ENCODE peak calls at places on chromosomes 3 and 15, in nine cellular contexts. One of them, this sample, is unnamed.

GRCh38 chr3:8575364-8576104 is 69.1 kb downstream of the SSUH2 start:
- DNase-seq in hypothalamus: no peak
- DNase-seq in NCI-H2081: no peak
- DNase-seq in CD4-positive, alpha-beta memory T cell: no peak
- DNase-seq in fibroblast of lung: peak; percentile 40
- DNase-seq in cerebellar nuclear complex: no peak
- DNase-seq in Daoy: no peak
- DNase-seq in globus pallidus: no peak
- DNase-seq in substantia nigra: no peak
- DNase-seq in this sample: peak; percentile 13

GRCh38 chr3:105752791-105753415 is 115.9 kb downstream of the CBLB start:
- DNase-seq in globus pallidus: no peak
- DNase-seq in Daoy: no peak
- DNase-seq in cerebellar nuclear complex: no peak
- DNase-seq in NCI-H2081: peak; percentile 26
- DNase-seq in substantia nigra: no peak
- DNase-seq in hypothalamus: no peak
- DNase-seq in fibroblast of lung: no peak
- DNase-seq in CD4-positive, alpha-beta memory T cell: peak; percentile 87
- DNase-seq in this sample: no peak

GRCh38 chr3:98246142-98246541 is 17.9 kb upstream of the OR5H6 start:
- DNase-seq in hypothalamus: no peak
- DNase-seq in globus pallidus: no peak
- DNase-seq in fibroblast of lung: no peak
- DNase-seq in substantia nigra: no peak
- DNase-seq in NCI-H2081: no peak
- DNase-seq in Daoy: peak; percentile 39
- DNase-seq in cerebellar nuclear complex: no peak
- DNase-seq in CD4-positive, alpha-beta memory T cell: no peak
- DNase-seq in this sample: no peak

GRCh38 chr3:119700269-119700919 is 2.4 kb upstream of the CFAP91 start:
- DNase-seq in cerebellar nuclear complex: no peak
- DNase-seq in globus pallidus: no peak
- DNase-seq in substantia nigra: no peak
- DNase-seq in fibroblast of lung: no peak
- DNase-seq in NCI-H2081: no peak
- DNase-seq in Daoy: peak; percentile 66
- DNase-seq in CD4-positive, alpha-beta memory T cell: peak; percentile 53
- DNase-seq in hypothalamus: no peak
- DNase-seq in this sample: no peak

GRCh38 chr15:100918034-100918689 is 995 bp upstream of the LRRK1 start:
- DNase-seq in substantia nigra: peak; percentile 13
- DNase-seq in fibroblast of lung: peak; percentile 65
- DNase-seq in NCI-H2081: peak; percentile 66
- DNase-seq in CD4-positive, alpha-beta memory T cell: peak; percentile 49
- DNase-seq in cerebellar nuclear complex: no peak
- DNase-seq in Daoy: peak; percentile 79
- DNase-seq in globus pallidus: peak; percentile 50
- DNase-seq in hypothalamus: no peak
- DNase-seq in this sample: peak; percentile 93

GRCh38 chr3:42557849-42558248 is 23.9 kb downstream of the SEC22C start:
- DNase-seq in globus pallidus: no peak
- DNase-seq in NCI-H2081: peak; percentile 19
- DNase-seq in Daoy: no peak
- DNase-seq in substantia nigra: no peak
- DNase-seq in cerebellar nuclear complex: peak; percentile 75
- DNase-seq in hypothalamus: no peak
- DNase-seq in CD4-positive, alpha-beta memory T cell: peak; percentile 64
- DNase-seq in fibroblast of lung: no peak
- DNase-seq in this sample: no peak

GRCh38 chr3:66904816-66905543 is 93.1 kb upstream of the KBTBD8 start:
- DNase-seq in NCI-H2081: no peak
- DNase-seq in CD4-positive, alpha-beta memory T cell: no peak
- DNase-seq in fibroblast of lung: peak; percentile 5
- DNase-seq in Daoy: no peak
- DNase-seq in substantia nigra: no peak
- DNase-seq in hypothalamus: no peak
- DNase-seq in globus pallidus: no peak
- DNase-seq in cerebellar nuclear complex: no peak
- DNase-seq in this sample: no peak

GRCh38 chr3:16216373-16216935 is 42.0 kb downstream of the GALNT15 start:
- DNase-seq in globus pallidus: no peak
- DNase-seq in CD4-positive, alpha-beta memory T cell: no peak
- DNase-seq in NCI-H2081: no peak
- DNase-seq in cerebellar nuclear complex: no peak
- DNase-seq in hypothalamus: no peak
- DNase-seq in fibroblast of lung: no peak
- DNase-seq in Daoy: no peak
- DNase-seq in substantia nigra: no peak
- DNase-seq in this sample: no peak

GRCh38 chr3:13419356-13420050 is 619 bp downstream of the NUP210 start:
- DNase-seq in substantia nigra: peak; percentile 40
- DNase-seq in cerebellar nuclear complex: peak; percentile 2
- DNase-seq in hypothalamus: no peak
- DNase-seq in NCI-H2081: no peak
- DNase-seq in globus pallidus: peak; percentile 68
- DNase-seq in fibroblast of lung: no peak
- DNase-seq in CD4-positive, alpha-beta memory T cell: peak; percentile 66
- DNase-seq in Daoy: peak; percentile 27
- DNase-seq in this sample: no peak

GRCh38 chr3:105365536-105366301 is 990 bp upstream of the ALCAM start:
- DNase-seq in substantia nigra: peak; percentile 35
- DNase-seq in hypothalamus: peak; percentile 3
- DNase-seq in fibroblast of lung: peak; percentile 77
- DNase-seq in NCI-H2081: peak; percentile 61
- DNase-seq in cerebellar nuclear complex: no peak
- DNase-seq in Daoy: peak; percentile 46
- DNase-seq in CD4-positive, alpha-beta memory T cell: peak; percentile 12
- DNase-seq in globus pallidus: peak; percentile 65
- DNase-seq in this sample: peak; percentile 28

GRCh38 chr15:89099968-89100367 is 11.7 kb downstream of the ABHD2 start:
- DNase-seq in NCI-H2081: no peak
- DNase-seq in globus pallidus: no peak
- DNase-seq in Daoy: no peak
- DNase-seq in fibroblast of lung: no peak
- DNase-seq in CD4-positive, alpha-beta memory T cell: no peak
- DNase-seq in substantia nigra: no peak
- DNase-seq in hypothalamus: no peak
- DNase-seq in cerebellar nuclear complex: no peak
- DNase-seq in this sample: no peak

GRCh38 chr3:119529883-119530282 is 29.5 kb downstream of the CD80 start:
- DNase-seq in fibroblast of lung: peak; percentile 37
- DNase-seq in CD4-positive, alpha-beta memory T cell: no peak
- DNase-seq in NCI-H2081: no peak
- DNase-seq in cerebellar nuclear complex: no peak
- DNase-seq in hypothalamus: no peak
- DNase-seq in substantia nigra: no peak
- DNase-seq in Daoy: no peak
- DNase-seq in globus pallidus: no peak
- DNase-seq in this sample: peak; percentile 48

GRCh38 chr15:98611031-98611430 is 37.3 kb upstream of the IGF1R start:
- DNase-seq in substantia nigra: no peak
- DNase-seq in CD4-positive, alpha-beta memory T cell: no peak
- DNase-seq in fibroblast of lung: no peak
- DNase-seq in hypothalamus: no peak
- DNase-seq in NCI-H2081: no peak
- DNase-seq in cerebellar nuclear complex: no peak
- DNase-seq in Daoy: no peak
- DNase-seq in globus pallidus: no peak
- DNase-seq in this sample: no peak

GRCh38 chr3:33758278-33758677 is 40.2 kb upstream of the PDCD6IP start:
- DNase-seq in NCI-H2081: no peak
- DNase-seq in globus pallidus: no peak
- DNase-seq in cerebellar nuclear complex: no peak
- DNase-seq in substantia nigra: no peak
- DNase-seq in fibroblast of lung: no peak
- DNase-seq in CD4-positive, alpha-beta memory T cell: no peak
- DNase-seq in hypothalamus: no peak
- DNase-seq in Daoy: no peak
- DNase-seq in this sample: no peak

GRCh38 chr3:8755564-8756237 is 13.7 kb downstream of the OXTR start:
- DNase-seq in substantia nigra: no peak
- DNase-seq in globus pallidus: no peak
- DNase-seq in hypothalamus: no peak
- DNase-seq in CD4-positive, alpha-beta memory T cell: no peak
- DNase-seq in NCI-H2081: no peak
- DNase-seq in cerebellar nuclear complex: no peak
- DNase-seq in Daoy: no peak
- DNase-seq in fibroblast of lung: no peak
- DNase-seq in this sample: no peak

GRCh38 chr3:21752749-21753347 is 1.8 kb upstream of the ZNF385D start:
- DNase-seq in hypothalamus: no peak
- DNase-seq in fibroblast of lung: peak; percentile 84
- DNase-seq in NCI-H2081: peak; percentile 2
- DNase-seq in CD4-positive, alpha-beta memory T cell: no peak
- DNase-seq in cerebellar nuclear complex: peak; percentile 44
- DNase-seq in substantia nigra: no peak
- DNase-seq in globus pallidus: peak; percentile 55
- DNase-seq in Daoy: no peak
- DNase-seq in this sample: peak; percentile 26

GRCh38 chr15:55389276-55389631 is 18.9 kb downstream of the CCPG1 start:
- DNase-seq in CD4-positive, alpha-beta memory T cell: no peak
- DNase-seq in Daoy: peak; percentile 6
- DNase-seq in NCI-H2081: no peak
- DNase-seq in globus pallidus: no peak
- DNase-seq in fibroblast of lung: peak; percentile 5
- DNase-seq in substantia nigra: no peak
- DNase-seq in cerebellar nuclear complex: no peak
- DNase-seq in hypothalamus: no peak
- DNase-seq in this sample: peak; percentile 22

GRCh38 chr3:46662771-46663551 is 30.5 kb downstream of the ALS2CL start:
- DNase-seq in Daoy: no peak
- DNase-seq in CD4-positive, alpha-beta memory T cell: no peak
- DNase-seq in globus pallidus: peak; percentile 42
- DNase-seq in cerebellar nuclear complex: no peak
- DNase-seq in NCI-H2081: peak; percentile 34
- DNase-seq in substantia nigra: no peak
- DNase-seq in hypothalamus: no peak
- DNase-seq in fibroblast of lung: peak; percentile 74
- DNase-seq in this sample: peak; percentile 54

GRCh38 chr15:81196576-81197254 is at the start of gene IL16:
- DNase-seq in CD4-positive, alpha-beta memory T cell: no peak
- DNase-seq in cerebellar nuclear complex: peak; percentile 94
- DNase-seq in globus pallidus: no peak
- DNase-seq in Daoy: no peak
- DNase-seq in fibroblast of lung: no peak
- DNase-seq in substantia nigra: no peak
- DNase-seq in hypothalamus: no peak
- DNase-seq in NCI-H2081: no peak
- DNase-seq in this sample: no peak

GRCh38 chr3:141039573-141039972 is 11.6 kb upstream of the SPSB4 start:
- DNase-seq in substantia nigra: no peak
- DNase-seq in Daoy: no peak
- DNase-seq in fibroblast of lung: no peak
- DNase-seq in cerebellar nuclear complex: no peak
- DNase-seq in globus pallidus: no peak
- DNase-seq in hypothalamus: no peak
- DNase-seq in CD4-positive, alpha-beta memory T cell: no peak
- DNase-seq in NCI-H2081: no peak
- DNase-seq in this sample: no peak

GRCh38 chr3:181313379-181313778 is 323.8 kb upstream of the DNAJC19 start:
- DNase-seq in fibroblast of lung: no peak
- DNase-seq in substantia nigra: no peak
- DNase-seq in cerebellar nuclear complex: no peak
- DNase-seq in Daoy: no peak
- DNase-seq in NCI-H2081: peak; percentile 63
- DNase-seq in hypothalamus: no peak
- DNase-seq in globus pallidus: no peak
- DNase-seq in CD4-positive, alpha-beta memory T cell: no peak
- DNase-seq in this sample: no peak

GRCh38 chr3:48504051-48504946 is at the start of gene SHISA5:
- DNase-seq in globus pallidus: peak; percentile 47
- DNase-seq in fibroblast of lung: peak; percentile 67
- DNase-seq in CD4-positive, alpha-beta memory T cell: peak; percentile 47
- DNase-seq in NCI-H2081: no peak
- DNase-seq in hypothalamus: no peak
- DNase-seq in Daoy: peak; percentile 62
- DNase-seq in substantia nigra: peak; percentile 47
- DNase-seq in cerebellar nuclear complex: no peak
- DNase-seq in this sample: peak; percentile 87

GRCh38 chr3:110881069-110881468 is 190.5 kb upstream of the NECTIN3 start:
- DNase-seq in NCI-H2081: peak; percentile 66
- DNase-seq in CD4-positive, alpha-beta memory T cell: no peak
- DNase-seq in hypothalamus: no peak
- DNase-seq in Daoy: peak; percentile 63
- DNase-seq in cerebellar nuclear complex: no peak
- DNase-seq in fibroblast of lung: peak; percentile 52
- DNase-seq in substantia nigra: peak; percentile 18
- DNase-seq in globus pallidus: peak; percentile 41
- DNase-seq in this sample: peak; percentile 30

GRCh38 chr3:175356899-175357324 is 497.8 kb downstream of the NAALADL2 start:
- DNase-seq in hypothalamus: no peak
- DNase-seq in Daoy: no peak
- DNase-seq in cerebellar nuclear complex: no peak
- DNase-seq in fibroblast of lung: peak; percentile 58
- DNase-seq in NCI-H2081: no peak
- DNase-seq in globus pallidus: no peak
- DNase-seq in CD4-positive, alpha-beta memory T cell: no peak
- DNase-seq in substantia nigra: no peak
- DNase-seq in this sample: no peak

This sample was measured in AG08396.